ENCODE peak calls at places on chromosomes 11 and 22, in seven cellular contexts. W is CD8-positive, alpha-beta T cell; U is CD4-positive, alpha-beta memory T cell; Q is neuronal stem cell; L is fibroblast of mammary gland; J is pancreas; I is AG04450. F is an unnamed sample.

GRCh38 chr11:93541884-93542752 is 1.1 kb downstream of the SMCO4 start:
- DNase-seq in W (peak; percentile 15), U (peak; percentile 45), Q (no peak), L (peak; percentile 71), J (peak; percentile 34), I (no peak), F (no peak)

GRCh38 chr11:10208045-10208674 is 85.9 kb downstream of the SBF2 start:
- DNase-seq in W (no peak), U (peak; percentile 55), Q (peak; percentile 1), L (peak; percentile 64), J (no peak), I (no peak), F (peak; percentile 26)

GRCh38 chr11:134418119-134418840 is 6.2 kb upstream of the B3GAT1 start:
- DNase-seq in W (no peak), U (no peak), Q (no peak), L (peak; percentile 8), J (no peak), I (no peak), F (no peak)

GRCh38 chr22:39318507-39319283 is 728 bp downstream of the RPL3 start:
- DNase-seq in W (peak; percentile 24), U (no peak), Q (no peak), L (no peak), J (no peak), I (no peak), F (no peak)

GRCh38 chr11:44779736-44780520 is 53.2 kb downstream of the TSPAN18 start:
- DNase-seq in W (no peak), U (no peak), Q (no peak), L (no peak), J (no peak), I (no peak), F (no peak)

GRCh38 chr22:24582111-24582814 is 10.6 kb downstream of the LRRC75B start:
- DNase-seq in W (no peak), U (no peak), Q (no peak), L (no peak), J (no peak), I (no peak), F (no peak)

GRCh38 chr22:33896154-33896800 is 24.0 kb downstream of the LARGE1 start:
- DNase-seq in W (no peak), U (no peak), Q (no peak), L (no peak), J (no peak), I (no peak), F (peak; percentile 49)

GRCh38 chr11:68009391-68010000 is 631 bp upstream of the ALDH3B1 start:
- DNase-seq in W (no peak), U (no peak), Q (no peak), L (peak; percentile 59), J (no peak), I (no peak), F (no peak)

GRCh38 chr11:66685276-66686099 is 7.8 kb upstream of the RBM4B start:
- DNase-seq in W (no peak), U (no peak), Q (no peak), L (no peak), J (no peak), I (no peak), F (no peak)

GRCh38 chr22:43570531-43571144 is 158.8 kb downstream of the MPPED1 start:
- DNase-seq in W (no peak), U (no peak), Q (no peak), L (no peak), J (no peak), I (no peak), F (no peak)

GRCh38 chr22:25702571-25703167 is 39.3 kb upstream of the MYO18B start:
- DNase-seq in W (no peak), U (no peak), Q (no peak), L (no peak), J (no peak), I (no peak), F (peak; percentile 26)

GRCh38 chr22:29914165-29914564 is 31.2 kb downstream of the MTMR3 start:
- DNase-seq in W (no peak), U (no peak), Q (no peak), L (peak; percentile 85), J (no peak), I (peak; percentile 34), F (no peak)

GRCh38 chr22:49971232-49972162 is 10.9 kb downstream of the PIM3 start:
- DNase-seq in W (peak; percentile 52), U (no peak), Q (no peak), L (peak; percentile 63), J (peak; percentile 60), I (no peak), F (no peak)

GRCh38 chr22:35330258-35330861 is 30.7 kb downstream of the TOM1 start:
- DNase-seq in W (peak; percentile 37), U (peak; percentile 53), Q (no peak), L (peak; percentile 92), J (no peak), I (peak; percentile 45), F (no peak)

GRCh38 chr11:100687032-100687629 is at the start of gene ARHGAP42:
- DNase-seq in W (no peak), U (no peak), Q (peak; percentile 46), L (peak; percentile 49), J (peak; percentile 35), I (no peak), F (peak; percentile 69)

GRCh38 chr22:21000215-21000986 is 1.5 kb downstream of the THAP7 start:
- DNase-seq in W (no peak), U (no peak), Q (no peak), L (no peak), J (no peak), I (no peak), F (no peak)

GRCh38 chr22:25726241-25726640 is 15.7 kb upstream of the MYO18B start:
- DNase-seq in W (no peak), U (no peak), Q (no peak), L (no peak), J (no peak), I (no peak), F (no peak)

DNA sequence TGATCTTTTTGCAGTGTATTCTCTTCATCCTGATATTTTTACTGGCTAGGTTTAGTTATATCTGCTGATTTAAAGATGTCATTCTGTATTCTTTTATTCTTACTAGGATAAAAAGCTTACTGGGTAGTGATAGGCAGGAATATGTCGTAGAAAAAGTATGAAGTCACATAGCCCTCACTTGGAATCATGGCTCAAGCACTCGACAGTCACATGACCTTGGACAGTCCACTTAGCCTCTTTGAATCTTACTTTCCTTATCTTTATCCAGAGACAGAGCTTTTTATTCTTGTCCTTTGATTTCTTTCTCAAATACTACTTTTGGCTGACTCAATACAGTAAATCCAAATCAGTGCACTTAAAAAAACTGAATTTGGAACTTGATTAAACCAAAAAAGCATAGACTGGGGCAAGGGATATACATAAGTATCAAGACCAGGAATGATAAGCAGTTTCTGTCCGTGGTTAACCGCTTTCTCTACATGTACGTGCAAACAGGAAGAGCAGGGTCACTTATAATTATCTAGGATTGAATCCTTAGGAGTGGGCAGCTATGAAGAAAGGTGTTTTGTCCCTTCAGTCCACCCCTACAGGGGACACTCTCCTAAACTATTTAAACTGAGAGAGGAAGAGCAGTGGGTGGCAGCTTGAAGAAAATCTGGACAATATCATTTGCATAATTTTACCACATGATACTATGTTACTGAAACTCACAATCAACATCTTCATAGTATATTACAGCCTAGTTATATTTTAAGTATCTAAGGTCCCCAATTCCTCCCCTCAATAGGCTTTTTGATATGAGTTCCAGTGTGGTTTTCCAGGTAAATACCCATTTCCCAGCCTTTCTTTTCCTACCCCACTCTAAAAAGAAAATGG is 8.0 kb downstream of the MMP7 start:
- DNase-seq in W (no peak), U (no peak), Q (no peak), L (no peak), J (no peak), I (no peak), F (no peak)
- H3K4me3 ChIP-seq in W (no peak overlapping the region), U (no peak overlapping the region), Q (no peak overlapping the region), L (no peak overlapping the region), J (no peak overlapping the region), I (no peak overlapping the region), F (no peak overlapping the region)

GRCh38 chr22:19289475-19290161 is 1.9 kb downstream of the CLTCL1 start:
- DNase-seq in W (no peak), U (peak; percentile 7), Q (no peak), L (peak; percentile 69), J (no peak), I (peak; percentile 24), F (no peak)

GRCh38 chr22:19290400-19291217 is 910 bp downstream of the CLTCL1 start:
- DNase-seq in W (no peak), U (no peak), Q (no peak), L (no peak), J (no peak), I (no peak), F (no peak)

GRCh38 chr22:19287076-19287724 is 4.3 kb downstream of the CLTCL1 start:
- DNase-seq in W (no peak), U (no peak), Q (no peak), L (peak; percentile 54), J (no peak), I (peak; percentile 30), F (no peak)

GRCh38 chr22:19285831-19286230 is 5.7 kb downstream of the CLTCL1 start:
- DNase-seq in W (no peak), U (no peak), Q (no peak), L (no peak), J (no peak), I (no peak), F (no peak)

DNA sequence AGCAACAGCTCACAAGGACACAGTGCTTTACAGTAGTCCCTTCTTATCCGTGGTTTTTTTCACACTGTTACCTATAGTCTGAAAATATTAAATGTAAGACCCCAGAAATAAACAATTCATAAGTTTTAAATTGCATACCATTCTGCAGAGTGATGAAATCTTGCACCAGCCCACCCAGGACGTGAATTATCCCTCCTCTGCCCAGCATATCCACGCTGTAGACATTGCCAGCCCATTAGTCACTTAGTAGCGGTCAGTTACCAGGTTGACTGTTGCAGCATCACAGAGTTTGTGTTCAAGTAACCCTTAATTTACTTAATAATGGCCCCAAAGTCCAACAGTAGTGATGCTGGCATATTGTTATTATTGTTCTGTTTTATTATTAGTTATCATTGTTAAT is 3.6 kb downstream of the CLTCL1 start:
- DNase-seq in W (no peak), U (no peak), Q (no peak), L (peak; percentile 81), J (no peak), I (peak; percentile 61), F (no peak)
- H3K4me3 ChIP-seq in W (no peak overlapping the region), U (no peak overlapping the region), Q (no peak overlapping the region), L (no peak overlapping the region), J (no peak overlapping the region), I (no peak overlapping the region), F (no peak overlapping the region)

GRCh38 chr22:28269277-28269676 is 350.2 kb upstream of the PITPNB start:
- DNase-seq in W (no peak), U (no peak), Q (no peak), L (no peak), J (no peak), I (no peak), F (no peak)

GRCh38 chr22:28268845-28269244 is 349.8 kb upstream of the PITPNB start:
- DNase-seq in W (no peak), U (no peak), Q (no peak), L (no peak), J (no peak), I (no peak), F (no peak)

GRCh38 chr22:28268176-28268575 is 349.1 kb upstream of the PITPNB start:
- DNase-seq in W (no peak), U (no peak), Q (no peak), L (peak; percentile 36), J (no peak), I (no peak), F (no peak)
- H3K4me3 ChIP-seq in W (no peak overlapping the region), U (no peak overlapping the region), Q (no peak overlapping the region), L (no peak overlapping the region), J (no peak overlapping the region), I (no peak overlapping the region), F (no peak overlapping the region)

GRCh38 chr11:315051-315481 is 1.2 kb downstream of the IFITM1 start:
- DNase-seq in W (no peak), U (no peak), Q (no peak), L (no peak), J (no peak), I (no peak), F (no peak)
- H3K4me3 ChIP-seq in W (peak overlapping the region; percentile 97), U (peak overlapping the region; percentile 59), Q (peak overlapping the region; percentile 76), L (peak overlapping the region; percentile 72), J (no peak overlapping the region), I (peak overlapping the region; percentile 29), F (peak overlapping the region; percentile 95)

GRCh38 chr11:126340960-126341709 is 14.4 kb upstream of the ST3GAL4 start:
- DNase-seq in W (no peak), U (no peak), Q (no peak), L (no peak), J (no peak), I (no peak), F (no peak)
- H3K4me3 ChIP-seq in W (no peak overlapping the region), U (no peak overlapping the region), Q (no peak overlapping the region), L (no peak overlapping the region), J (no peak overlapping the region), I (no peak overlapping the region), F (no peak overlapping the region)